ENCODE peak calls at places on chromosomes 3 and 15, in seven cellular contexts. B is transverse colon; Y is CD4-positive, alpha-beta T cell; G is fibroblast of lung; P is fibroblast of mammary gland; R is body of pancreas; V is glutamatergic neuron. U is an unnamed sample.

GRCh38 chr15:38879909-38880471 is 315.4 kb upstream of the RASGRP1 start:
- DNase-seq in P (peak), V (no peak), G (peak), Y (no peak), R (peak), B (peak), U (no peak)

GRCh38 chr3:20669675-20670074 is 483.7 kb upstream of the SGO1 start:
- DNase-seq in Y (no peak), B (no peak), G (no peak), R (no peak), P (no peak), V (no peak), U (no peak)

GRCh38 chr3:147589016-147589415 is 179.9 kb downstream of the ZIC1 start:
- DNase-seq in Y (no peak), B (no peak), V (no peak), P (peak), G (no peak), R (no peak), U (no peak)

GRCh38 chr3:20316238-20316637 is 130.2 kb upstream of the SGO1 start:
- DNase-seq in V (no peak), R (peak), Y (no peak), G (no peak), P (no peak), B (no peak), U (no peak)

GRCh38 chr3:52896613-52897012 is 735 bp downstream of the STIMATE start:
- DNase-seq in Y (no peak), B (no peak), P (no peak), G (no peak), R (no peak), V (no peak), U (no peak)

GRCh38 chr3:138675393-138675792 is 66.8 kb downstream of the FAIM start:
- DNase-seq in V (no peak), Y (no peak), P (peak), G (peak), B (no peak), R (no peak), U (no peak)

GRCh38 chr3:47394867-47395266 is 14.0 kb downstream of the PTPN23 start:
- DNase-seq in B (no peak), P (no peak), Y (no peak), G (no peak), R (no peak), V (no peak), U (no peak)

GRCh38 chr15:65937476-65937875 is 68.2 kb downstream of the RAB11A start:
- DNase-seq in R (peak), P (peak), G (no peak), Y (no peak), B (no peak), V (no peak), U (no peak)

GRCh38 chr3:197031315-197032285 is 2.0 kb upstream of the MELTF start:
- DNase-seq in Y (no peak), V (no peak), B (peak), R (peak), P (peak), G (peak), U (no peak)

GRCh38 chr3:42600958-42601675 is 631 bp downstream of the NKTR start:
- DNase-seq in V (no peak), Y (no peak), R (peak), P (peak), B (peak), G (peak), U (no peak)

GRCh38 chr15:82040862-82041261 is 5.0 kb downstream of the MEX3B start:
- DNase-seq in G (no peak), P (no peak), R (peak), B (no peak), Y (no peak), V (peak), U (no peak)

GRCh38 chr3:197501496-197501878 is 54.3 kb downstream of the BDH1 start:
- DNase-seq in R (no peak), V (no peak), P (peak), G (peak), B (peak), Y (no peak), U (no peak)

GRCh38 chr3:114685053-114685630 is 391.3 kb downstream of the TIGIT start:
- DNase-seq in R (no peak), P (no peak), V (no peak), G (no peak), B (no peak), Y (no peak), U (no peak)

GRCh38 chr3:184611606-184612304 is 50.2 kb downstream of the EPHB3 start:
- DNase-seq in B (no peak), V (no peak), G (peak), P (peak), R (no peak), Y (no peak), U (no peak)

GRCh38 chr3:38163117-38163870 is 2.0 kb upstream of the OXSR1 start:
- DNase-seq in R (no peak), Y (no peak), B (no peak), G (no peak), P (no peak), V (no peak), U (no peak)

GRCh38 chr3:13708301-13708700 is 159.4 kb downstream of the FBLN2 start:
- DNase-seq in G (no peak), P (no peak), R (no peak), Y (no peak), V (no peak), B (no peak), U (no peak)

GRCh38 chr3:151265866-151266265 is 12.5 kb downstream of the P2RY14 start:
- DNase-seq in R (no peak), G (no peak), P (no peak), B (peak), V (no peak), Y (no peak), U (no peak)

GRCh38 chr3:197460002-197460401 is 95.8 kb downstream of the BDH1 start:
- DNase-seq in Y (no peak), B (no peak), R (no peak), P (no peak), G (no peak), V (no peak), U (no peak)

GRCh38 chr3:122977645-122978466 is 49.7 kb downstream of the SEMA5B start:
- DNase-seq in Y (no peak), B (no peak), G (peak), V (no peak), R (peak), P (peak), U (peak)

GRCh38 chr15:48590704-48591103 is 54.8 kb downstream of the FBN1 start:
- DNase-seq in V (no peak), Y (no peak), P (no peak), R (no peak), G (no peak), B (no peak), U (no peak)

GRCh38 chr15:57320543-57321220 is 55.6 kb upstream of the CGNL1 start:
- DNase-seq in R (no peak), G (peak), Y (no peak), V (no peak), P (peak), B (no peak), U (no peak)

GRCh38 chr3:41199866-41200668 is 762 bp downstream of the CTNNB1 start:
- DNase-seq in V (no peak), R (peak), P (no peak), G (peak), B (peak), Y (no peak), U (peak)

GRCh38 chr15:88077249-88077810 is 179.2 kb downstream of the NTRK3 start:
- DNase-seq in G (no peak), Y (no peak), B (no peak), V (no peak), P (no peak), R (no peak), U (no peak)

GRCh38 chr3:155019576-155019975 is 60.5 kb upstream of the MME start:
- DNase-seq in R (no peak), B (peak), V (no peak), Y (no peak), P (peak), G (peak), U (no peak)

GRCh38 chr3:108008931-108009635 is 81.7 kb downstream of the CD47 start:
- DNase-seq in V (no peak), B (no peak), Y (no peak), G (no peak), P (peak), R (no peak), U (no peak)

GRCh38 chr15:75200765-75201608 is 695 bp upstream of the C15orf39 start:
- DNase-seq in R (peak), B (peak), P (no peak), G (peak), V (no peak), Y (peak), U (no peak)

GRCh38 chr3:166462876-166463275 is 625.7 kb upstream of the BCHE start:
- DNase-seq in Y (no peak), B (no peak), P (no peak), R (no peak), G (no peak), V (no peak), U (no peak)

GRCh38 chr15:95737051-95737450 is 593.4 kb upstream of the NR2F2 start:
- DNase-seq in B (no peak), Y (no peak), G (no peak), P (no peak), R (no peak), V (no peak), U (no peak)

GRCh38 chr3:48086736-48087470 is 70.7 kb upstream of the MAP4 start:
- DNase-seq in Y (no peak), P (peak), B (no peak), G (peak), R (no peak), V (no peak), U (no peak)

GRCh38 chr3:136860541-136860940 is 1.5 kb upstream of the NCK1 start:
- DNase-seq in G (peak), R (no peak), P (peak), Y (no peak), V (no peak), B (no peak), U (no peak)

GRCh38 chr15:84685304-84685703 is 27.3 kb upstream of the NMB start:
- DNase-seq in V (peak), P (peak), B (peak), Y (no peak), G (peak), R (peak), U (no peak)

GRCh38 chr3:32246079-32246675 is 7.7 kb downstream of the CMTM8 start:
- DNase-seq in R (peak), P (no peak), V (no peak), Y (no peak), G (peak), B (no peak), U (no peak)

GRCh38 chr3:88640581-88640980 is 466.8 kb upstream of the EPHA3 start:
- DNase-seq in Y (no peak), G (no peak), P (no peak), R (no peak), B (no peak), V (no peak), U (no peak)

GRCh38 chr3:88641033-88641604 is 466.3 kb upstream of the EPHA3 start:
- DNase-seq in Y (no peak), P (no peak), V (no peak), G (no peak), B (no peak), R (peak), U (no peak)
- TF ChIP-seq CTCF in Y (no peak), P (no peak), V (no peak), G (no peak), B (no peak), R (peak), U (no peak)

GRCh38 chr3:174332413-174332812 is 526.7 kb upstream of the NAALADL2 start:
- DNase-seq in V (no peak), R (no peak), G (no peak), P (no peak), Y (no peak), B (no peak), U (no peak)

GRCh38 chr3:174336774-174337173 is 522.4 kb upstream of the NAALADL2 start:
- DNase-seq in V (no peak), P (no peak), R (no peak), G (no peak), B (no peak), Y (no peak), U (no peak)

GRCh38 chr3:174335324-174335723 is 523.8 kb upstream of the NAALADL2 start:
- DNase-seq in R (no peak), Y (no peak), G (no peak), P (no peak), B (no peak), V (no peak), U (no peak)

GRCh38 chr3:174333640-174334039 is 525.5 kb upstream of the NAALADL2 start:
- DNase-seq in R (no peak), P (no peak), Y (no peak), B (no peak), G (no peak), V (no peak), U (no peak)

DNA sequence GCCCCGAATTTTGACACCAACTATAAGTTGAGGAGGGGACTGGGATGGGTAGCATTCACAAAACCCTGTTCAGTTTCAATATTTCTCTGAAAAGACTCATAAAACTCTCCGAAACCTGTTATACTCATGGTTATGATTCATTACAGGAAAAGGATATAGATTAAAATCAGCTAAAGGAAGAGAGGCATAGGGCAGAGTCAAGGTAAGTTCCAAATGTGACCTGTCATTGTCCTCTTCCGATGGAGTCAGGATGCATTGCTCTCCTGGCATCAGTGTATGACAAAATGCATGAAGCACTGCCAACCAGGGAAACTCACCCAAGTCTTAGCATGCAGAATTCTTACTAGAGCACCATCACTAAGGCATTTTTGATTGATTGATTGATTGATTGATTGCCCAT is 525.0 kb upstream of the NAALADL2 start:
- DNase-seq in R (no peak), Y (no peak), V (no peak), B (no peak), P (no peak), G (no peak), U (no peak)
- TF ChIP-seq CTCF in R (no peak), Y (no peak), V (no peak), B (no peak), P (no peak), G (no peak), U (no peak)

GRCh38 chr3:159988617-159989251 is at the start of gene IL12A:
- DNase-seq in B (peak), V (peak), G (peak), Y (peak), R (peak), P (peak), U (peak)

GRCh38 chr3:159991591-159991990 is 3.0 kb downstream of the IL12A start:
- DNase-seq in Y (no peak), B (no peak), G (no peak), V (no peak), P (no peak), R (no peak), U (no peak)

GRCh38 chr3:159989973-159990846 is 1.6 kb downstream of the IL12A start:
- DNase-seq in P (peak), V (no peak), Y (no peak), B (no peak), G (no peak), R (no peak), U (no peak)

GRCh38 chr3:159982442-159982841 is 6.2 kb upstream of the IL12A start:
- DNase-seq in B (no peak), R (no peak), V (no peak), Y (no peak), P (no peak), G (no peak), U (no peak)

GRCh38 chr3:159987291-159987711 is 1.3 kb upstream of the IL12A start:
- DNase-seq in P (peak), B (no peak), R (no peak), V (no peak), Y (no peak), G (no peak), U (no peak)
- TF ChIP-seq CTCF in P (peak), B (no peak), R (no peak), V (no peak), Y (no peak), G (peak), U (peak)

GRCh38 chr15:63243776-63244175 is 33.6 kb upstream of the APH1B start:
- DNase-seq in R (no peak), P (no peak), Y (no peak), G (no peak), B (no peak), V (no peak), U (no peak)

GRCh38 chr15:63244976-63245645 is 32.3 kb upstream of the APH1B start:
- DNase-seq in G (no peak), B (no peak), Y (no peak), R (no peak), V (no peak), P (no peak), U (no peak)

GRCh38 chr15:63241316-63241715 is 36.1 kb upstream of the APH1B start:
- DNase-seq in Y (no peak), R (no peak), V (no peak), B (no peak), P (no peak), G (no peak), U (no peak)

GRCh38 chr15:63244399-63244798 is 33.0 kb upstream of the APH1B start:
- DNase-seq in V (no peak), G (no peak), R (no peak), Y (no peak), P (no peak), B (no peak), U (no peak)

DNA sequence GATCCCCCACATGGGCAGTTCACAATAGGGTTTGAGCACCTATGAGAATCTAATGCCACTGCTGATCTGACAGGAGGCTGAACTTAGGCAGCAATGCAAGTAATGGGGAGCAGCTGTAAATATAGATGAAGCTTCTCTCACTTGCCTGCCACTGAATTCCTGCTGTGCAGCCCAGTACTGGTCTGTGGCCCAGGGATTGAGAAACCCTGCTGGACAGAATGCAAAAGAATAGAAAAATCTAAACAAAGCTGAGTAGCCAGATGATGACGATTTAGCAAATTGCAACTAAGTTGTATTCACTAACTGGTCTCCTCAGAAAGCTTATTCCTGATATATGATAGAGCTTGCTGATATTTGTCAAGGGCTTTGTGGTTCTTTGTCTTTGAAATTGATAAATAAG is 34.3 kb upstream of the APH1B start:
- DNase-seq in R (peak), P (peak), Y (no peak), V (no peak), G (peak), B (no peak), U (no peak)
- TF ChIP-seq CTCF in R (no peak), P (peak), Y (no peak), V (no peak), G (peak), B (no peak), U (no peak)

DNA sequence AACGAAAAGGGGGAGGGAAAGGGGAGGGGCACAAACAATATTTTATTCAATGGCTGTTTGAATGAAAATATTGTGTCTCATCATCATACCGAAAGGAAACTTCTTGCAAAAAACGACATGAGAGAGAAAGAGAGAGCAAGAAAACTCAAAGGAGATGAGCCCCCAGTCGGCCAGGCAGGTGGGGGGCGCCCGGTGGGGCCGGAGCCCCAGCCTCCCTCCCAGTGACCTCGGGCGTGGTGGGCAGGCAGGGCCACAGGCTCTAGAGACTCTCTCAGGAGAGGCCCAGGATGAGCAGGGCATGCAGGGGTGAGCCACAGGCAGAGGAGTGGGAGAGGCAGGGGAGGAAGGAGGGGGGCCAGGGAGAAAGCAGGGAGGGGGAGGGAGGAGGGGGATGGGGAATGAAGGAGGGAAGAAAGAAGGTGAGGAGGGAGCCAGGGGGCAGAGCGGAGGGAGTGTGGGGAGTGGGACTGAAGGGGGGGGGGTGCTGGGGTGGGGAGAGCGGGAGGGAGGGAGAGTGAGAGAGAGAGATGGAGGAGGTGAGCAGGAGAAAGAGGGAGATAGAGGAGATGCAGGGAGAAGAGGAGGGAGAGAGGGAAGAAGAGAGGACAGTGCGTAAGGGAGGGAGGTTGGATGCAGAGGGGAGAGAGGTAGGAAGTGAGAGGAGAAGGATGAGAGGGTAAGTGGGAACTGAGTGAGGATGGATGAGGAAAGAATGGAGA is 14.0 kb upstream of the TMEM115 start:
- DNase-seq in V (no peak), R (no peak), P (no peak), B (no peak), Y (no peak), G (no peak), U (no peak)
- TF ChIP-seq CTCF in V (no peak), R (no peak), P (no peak), B (no peak), Y (no peak), G (no peak), U (no peak)

DNA sequence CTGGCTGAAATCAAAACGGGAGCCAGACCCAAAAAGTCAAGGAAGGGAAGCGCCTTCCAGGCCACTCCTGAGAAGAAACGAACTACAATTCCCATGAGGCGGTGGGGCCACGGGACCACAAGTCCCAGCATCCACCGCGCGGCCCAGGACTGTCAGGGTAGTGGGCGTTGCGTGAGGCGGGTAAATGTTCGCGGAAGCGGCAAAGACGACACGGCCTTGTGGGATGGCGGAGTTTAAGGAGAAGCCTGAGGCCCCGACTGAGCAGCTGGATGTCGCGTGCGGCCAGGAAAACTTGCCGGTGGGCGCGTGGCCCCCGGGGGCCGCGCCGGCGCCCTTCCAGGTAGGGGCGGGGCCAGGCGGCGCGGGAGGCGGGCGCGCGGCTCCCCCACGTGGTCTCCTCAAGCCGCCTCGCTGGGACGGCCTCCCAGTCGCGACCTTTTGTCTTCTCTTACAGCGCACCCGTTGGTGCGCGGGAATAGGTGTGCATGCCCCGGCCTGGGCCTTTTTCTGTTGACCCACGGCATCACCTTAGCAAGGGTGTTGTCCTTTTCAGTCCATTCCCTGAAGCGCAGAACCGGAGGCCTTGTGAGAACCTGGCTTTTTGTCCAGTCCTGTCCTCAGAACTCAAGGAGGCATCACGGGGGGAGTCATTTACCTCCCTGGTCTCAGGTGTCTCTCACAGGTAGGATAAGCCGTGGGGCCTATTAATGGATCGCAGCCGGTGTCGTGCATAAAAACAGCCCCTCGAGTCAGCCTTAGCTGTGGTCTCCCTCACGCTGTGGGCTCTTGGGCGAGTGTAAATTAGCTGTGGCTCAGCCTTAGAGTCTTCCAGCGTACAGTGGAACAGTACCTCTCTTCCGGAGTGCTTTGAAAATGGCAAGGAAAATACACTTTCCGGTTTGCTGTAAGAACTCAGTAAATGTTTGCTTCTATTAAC is at the start of gene SETMAR:
- DNase-seq in R (peak), G (peak), P (peak), B (peak), V (peak), Y (peak), U (peak)
- TF ChIP-seq CTCF in R (no peak), G (no peak), P (no peak), B (no peak), V (no peak), Y (no peak), U (no peak)

GRCh38 chr3:126083913-126084514 is at the start of gene SLC41A3:
- DNase-seq in Y (peak), G (peak), P (peak), B (peak), R (peak), V (peak), U (peak)
- TF ChIP-seq CTCF in Y (peak), G (peak), P (no peak), B (peak), R (peak), V (no peak), U (peak)

U was measured in neural crest cell.